ENCODE peak calls at places on chromosomes 16 and 17, in eight cellular contexts. One of them, this sample, is unnamed.

GRCh38 chr17:38420518-38420917 is 7.7 kb upstream of the ARHGAP23 start:
- DNase-seq in Daoy: no peak
- DNase-seq in stomach: no peak
- DNase-seq in neuronal stem cell: no peak
- DNase-seq in activated CD4-positive, alpha-beta T cell treated with anti-CD3 and anti-CD28 coated beads, Interleukin-2, amount 10 ng/mL, durations not matched to agents 7 days and 5 days: no peak
- DNase-seq in neural progenitor cell: no peak
- DNase-seq in natural killer cell: no peak
- DNase-seq in stimulated activated naive B cell treated with anti-CD40 and anti-IgM and Interleukin-4, amounts not matched to agents 10 μg/mL and 1 μg/mL and 100 μg/mL, for 72 hours: no peak
- DNase-seq in this sample: no peak

GRCh38 chr16:73204359-73205152 is 156.6 kb upstream of the ZFHX3 start:
- DNase-seq in Daoy: no peak
- DNase-seq in stomach: no peak
- DNase-seq in neuronal stem cell: no peak
- DNase-seq in activated CD4-positive, alpha-beta T cell treated with anti-CD3 and anti-CD28 coated beads, Interleukin-2, amount 10 ng/mL, durations not matched to agents 7 days and 5 days: no peak
- DNase-seq in neural progenitor cell: no peak
- DNase-seq in natural killer cell: no peak
- DNase-seq in stimulated activated naive B cell treated with anti-CD40 and anti-IgM and Interleukin-4, amounts not matched to agents 10 μg/mL and 1 μg/mL and 100 μg/mL, for 72 hours: no peak
- DNase-seq in this sample: no peak

GRCh38 chr17:32158870-32159585 is 16.7 kb downstream of the RHOT1 start:
- DNase-seq in Daoy: no peak
- DNase-seq in stomach: no peak
- DNase-seq in neuronal stem cell: no peak
- DNase-seq in activated CD4-positive, alpha-beta T cell treated with anti-CD3 and anti-CD28 coated beads, Interleukin-2, amount 10 ng/mL, durations not matched to agents 7 days and 5 days: no peak
- DNase-seq in neural progenitor cell: no peak
- DNase-seq in natural killer cell: no peak
- DNase-seq in stimulated activated naive B cell treated with anti-CD40 and anti-IgM and Interleukin-4, amounts not matched to agents 10 μg/mL and 1 μg/mL and 100 μg/mL, for 72 hours: no peak
- DNase-seq in this sample: no peak

GRCh38 chr17:32671891-32672290 is 185.1 kb downstream of the CDK5R1 start:
- DNase-seq in Daoy: no peak
- DNase-seq in stomach: peak
- DNase-seq in neuronal stem cell: no peak
- DNase-seq in activated CD4-positive, alpha-beta T cell treated with anti-CD3 and anti-CD28 coated beads, Interleukin-2, amount 10 ng/mL, durations not matched to agents 7 days and 5 days: no peak
- DNase-seq in neural progenitor cell: no peak
- DNase-seq in natural killer cell: no peak
- DNase-seq in stimulated activated naive B cell treated with anti-CD40 and anti-IgM and Interleukin-4, amounts not matched to agents 10 μg/mL and 1 μg/mL and 100 μg/mL, for 72 hours: no peak
- DNase-seq in this sample: no peak

GRCh38 chr17:46903762-46904672 is 18.9 kb upstream of the GOSR2 start:
- DNase-seq in Daoy: no peak
- DNase-seq in stomach: no peak
- DNase-seq in neuronal stem cell: no peak
- DNase-seq in activated CD4-positive, alpha-beta T cell treated with anti-CD3 and anti-CD28 coated beads, Interleukin-2, amount 10 ng/mL, durations not matched to agents 7 days and 5 days: no peak
- DNase-seq in neural progenitor cell: no peak
- DNase-seq in natural killer cell: no peak
- DNase-seq in stimulated activated naive B cell treated with anti-CD40 and anti-IgM and Interleukin-4, amounts not matched to agents 10 μg/mL and 1 μg/mL and 100 μg/mL, for 72 hours: no peak
- DNase-seq in this sample: no peak

GRCh38 chr16:52925143-52925542 is 127.6 kb downstream of the CHD9NB start:
- DNase-seq in Daoy: no peak
- DNase-seq in stomach: no peak
- DNase-seq in neuronal stem cell: no peak
- DNase-seq in activated CD4-positive, alpha-beta T cell treated with anti-CD3 and anti-CD28 coated beads, Interleukin-2, amount 10 ng/mL, durations not matched to agents 7 days and 5 days: no peak
- DNase-seq in neural progenitor cell: no peak
- DNase-seq in natural killer cell: no peak
- DNase-seq in stimulated activated naive B cell treated with anti-CD40 and anti-IgM and Interleukin-4, amounts not matched to agents 10 μg/mL and 1 μg/mL and 100 μg/mL, for 72 hours: no peak
- DNase-seq in this sample: no peak

GRCh38 chr17:1473841-1474240 is 17.8 kb upstream of the CRK start:
- DNase-seq in Daoy: no peak
- DNase-seq in stomach: no peak
- DNase-seq in neuronal stem cell: no peak
- DNase-seq in activated CD4-positive, alpha-beta T cell treated with anti-CD3 and anti-CD28 coated beads, Interleukin-2, amount 10 ng/mL, durations not matched to agents 7 days and 5 days: peak
- DNase-seq in neural progenitor cell: no peak
- DNase-seq in natural killer cell: no peak
- DNase-seq in stimulated activated naive B cell treated with anti-CD40 and anti-IgM and Interleukin-4, amounts not matched to agents 10 μg/mL and 1 μg/mL and 100 μg/mL, for 72 hours: peak
- DNase-seq in this sample: no peak

GRCh38 chr17:80652751-80653330 is 108.2 kb downstream of the RPTOR start:
- DNase-seq in Daoy: no peak
- DNase-seq in stomach: no peak
- DNase-seq in neuronal stem cell: no peak
- DNase-seq in activated CD4-positive, alpha-beta T cell treated with anti-CD3 and anti-CD28 coated beads, Interleukin-2, amount 10 ng/mL, durations not matched to agents 7 days and 5 days: no peak
- DNase-seq in neural progenitor cell: no peak
- DNase-seq in natural killer cell: no peak
- DNase-seq in stimulated activated naive B cell treated with anti-CD40 and anti-IgM and Interleukin-4, amounts not matched to agents 10 μg/mL and 1 μg/mL and 100 μg/mL, for 72 hours: no peak
- DNase-seq in this sample: no peak

GRCh38 chr17:74192950-74193781 is 10.3 kb upstream of the RPL38 start:
- DNase-seq in Daoy: peak
- DNase-seq in stomach: peak
- DNase-seq in neuronal stem cell: no peak
- DNase-seq in activated CD4-positive, alpha-beta T cell treated with anti-CD3 and anti-CD28 coated beads, Interleukin-2, amount 10 ng/mL, durations not matched to agents 7 days and 5 days: no peak
- DNase-seq in neural progenitor cell: no peak
- DNase-seq in natural killer cell: no peak
- DNase-seq in stimulated activated naive B cell treated with anti-CD40 and anti-IgM and Interleukin-4, amounts not matched to agents 10 μg/mL and 1 μg/mL and 100 μg/mL, for 72 hours: no peak
- DNase-seq in this sample: no peak

GRCh38 chr17:67492824-67493490 is 115.9 kb downstream of the PITPNC1 start:
- DNase-seq in Daoy: no peak
- DNase-seq in stomach: no peak
- DNase-seq in neuronal stem cell: no peak
- DNase-seq in activated CD4-positive, alpha-beta T cell treated with anti-CD3 and anti-CD28 coated beads, Interleukin-2, amount 10 ng/mL, durations not matched to agents 7 days and 5 days: no peak
- DNase-seq in neural progenitor cell: no peak
- DNase-seq in natural killer cell: no peak
- DNase-seq in stimulated activated naive B cell treated with anti-CD40 and anti-IgM and Interleukin-4, amounts not matched to agents 10 μg/mL and 1 μg/mL and 100 μg/mL, for 72 hours: no peak
- DNase-seq in this sample: no peak

GRCh38 chr16:78504391-78504945 is 405.0 kb downstream of the WWOX start:
- DNase-seq in Daoy: no peak
- DNase-seq in stomach: peak
- DNase-seq in neuronal stem cell: no peak
- DNase-seq in activated CD4-positive, alpha-beta T cell treated with anti-CD3 and anti-CD28 coated beads, Interleukin-2, amount 10 ng/mL, durations not matched to agents 7 days and 5 days: no peak
- DNase-seq in neural progenitor cell: no peak
- DNase-seq in natural killer cell: no peak
- DNase-seq in stimulated activated naive B cell treated with anti-CD40 and anti-IgM and Interleukin-4, amounts not matched to agents 10 μg/mL and 1 μg/mL and 100 μg/mL, for 72 hours: no peak
- DNase-seq in this sample: no peak

GRCh38 chr16:75271441-75272096 is 20.1 kb upstream of the BCAR1 start:
- DNase-seq in Daoy: no peak
- DNase-seq in stomach: no peak
- DNase-seq in neuronal stem cell: no peak
- DNase-seq in activated CD4-positive, alpha-beta T cell treated with anti-CD3 and anti-CD28 coated beads, Interleukin-2, amount 10 ng/mL, durations not matched to agents 7 days and 5 days: no peak
- DNase-seq in neural progenitor cell: no peak
- DNase-seq in natural killer cell: no peak
- DNase-seq in stimulated activated naive B cell treated with anti-CD40 and anti-IgM and Interleukin-4, amounts not matched to agents 10 μg/mL and 1 μg/mL and 100 μg/mL, for 72 hours: no peak
- DNase-seq in this sample: no peak

GRCh38 chr17:27323538-27324212 is 29.8 kb downstream of the WSB1 start:
- DNase-seq in Daoy: peak
- DNase-seq in stomach: peak
- DNase-seq in neuronal stem cell: no peak
- DNase-seq in activated CD4-positive, alpha-beta T cell treated with anti-CD3 and anti-CD28 coated beads, Interleukin-2, amount 10 ng/mL, durations not matched to agents 7 days and 5 days: no peak
- DNase-seq in neural progenitor cell: no peak
- DNase-seq in natural killer cell: no peak
- DNase-seq in stimulated activated naive B cell treated with anti-CD40 and anti-IgM and Interleukin-4, amounts not matched to agents 10 μg/mL and 1 μg/mL and 100 μg/mL, for 72 hours: no peak
- DNase-seq in this sample: no peak

GRCh38 chr17:45135978-45136791 is 698 bp downstream of the ACBD4 start:
- DNase-seq in Daoy: no peak
- DNase-seq in stomach: no peak
- DNase-seq in neuronal stem cell: no peak
- DNase-seq in activated CD4-positive, alpha-beta T cell treated with anti-CD3 and anti-CD28 coated beads, Interleukin-2, amount 10 ng/mL, durations not matched to agents 7 days and 5 days: no peak
- DNase-seq in neural progenitor cell: no peak
- DNase-seq in natural killer cell: no peak
- DNase-seq in stimulated activated naive B cell treated with anti-CD40 and anti-IgM and Interleukin-4, amounts not matched to agents 10 μg/mL and 1 μg/mL and 100 μg/mL, for 72 hours: no peak
- DNase-seq in this sample: no peak

GRCh38 chr16:28295213-28295612 is 2.9 kb downstream of the SBK1 start:
- DNase-seq in Daoy: no peak
- DNase-seq in stomach: no peak
- DNase-seq in neuronal stem cell: no peak
- DNase-seq in activated CD4-positive, alpha-beta T cell treated with anti-CD3 and anti-CD28 coated beads, Interleukin-2, amount 10 ng/mL, durations not matched to agents 7 days and 5 days: no peak
- DNase-seq in neural progenitor cell: no peak
- DNase-seq in natural killer cell: no peak
- DNase-seq in stimulated activated naive B cell treated with anti-CD40 and anti-IgM and Interleukin-4, amounts not matched to agents 10 μg/mL and 1 μg/mL and 100 μg/mL, for 72 hours: no peak
- DNase-seq in this sample: no peak

GRCh38 chr16:50523710-50524109 is 24.5 kb upstream of the NKD1 start:
- DNase-seq in Daoy: no peak
- DNase-seq in stomach: peak
- DNase-seq in neuronal stem cell: no peak
- DNase-seq in activated CD4-positive, alpha-beta T cell treated with anti-CD3 and anti-CD28 coated beads, Interleukin-2, amount 10 ng/mL, durations not matched to agents 7 days and 5 days: no peak
- DNase-seq in neural progenitor cell: no peak
- DNase-seq in natural killer cell: no peak
- DNase-seq in stimulated activated naive B cell treated with anti-CD40 and anti-IgM and Interleukin-4, amounts not matched to agents 10 μg/mL and 1 μg/mL and 100 μg/mL, for 72 hours: no peak
- DNase-seq in this sample: no peak

GRCh38 chr16:13110124-13110796 is 208.9 kb downstream of the SHISA9 start:
- DNase-seq in Daoy: no peak
- DNase-seq in stomach: no peak
- DNase-seq in neuronal stem cell: peak
- DNase-seq in activated CD4-positive, alpha-beta T cell treated with anti-CD3 and anti-CD28 coated beads, Interleukin-2, amount 10 ng/mL, durations not matched to agents 7 days and 5 days: no peak
- DNase-seq in neural progenitor cell: peak
- DNase-seq in natural killer cell: no peak
- DNase-seq in stimulated activated naive B cell treated with anti-CD40 and anti-IgM and Interleukin-4, amounts not matched to agents 10 μg/mL and 1 μg/mL and 100 μg/mL, for 72 hours: no peak
- DNase-seq in this sample: no peak

GRCh38 chr16:70433456-70434103 is 5.3 kb downstream of the ST3GAL2 start:
- DNase-seq in Daoy: peak
- DNase-seq in stomach: no peak
- DNase-seq in neuronal stem cell: no peak
- DNase-seq in activated CD4-positive, alpha-beta T cell treated with anti-CD3 and anti-CD28 coated beads, Interleukin-2, amount 10 ng/mL, durations not matched to agents 7 days and 5 days: no peak
- DNase-seq in neural progenitor cell: no peak
- DNase-seq in natural killer cell: no peak
- DNase-seq in stimulated activated naive B cell treated with anti-CD40 and anti-IgM and Interleukin-4, amounts not matched to agents 10 μg/mL and 1 μg/mL and 100 μg/mL, for 72 hours: no peak
- DNase-seq in this sample: no peak

GRCh38 chr16:12099451-12100123 is 123.1 kb downstream of the SNX29 start:
- DNase-seq in Daoy: no peak
- DNase-seq in stomach: no peak
- DNase-seq in neuronal stem cell: no peak
- DNase-seq in activated CD4-positive, alpha-beta T cell treated with anti-CD3 and anti-CD28 coated beads, Interleukin-2, amount 10 ng/mL, durations not matched to agents 7 days and 5 days: no peak
- DNase-seq in neural progenitor cell: no peak
- DNase-seq in natural killer cell: no peak
- DNase-seq in stimulated activated naive B cell treated with anti-CD40 and anti-IgM and Interleukin-4, amounts not matched to agents 10 μg/mL and 1 μg/mL and 100 μg/mL, for 72 hours: no peak
- DNase-seq in this sample: no peak

GRCh38 chr16:58377932-58378331 is 14.3 kb upstream of the GINS3 start:
- DNase-seq in Daoy: no peak
- DNase-seq in stomach: no peak
- DNase-seq in neuronal stem cell: no peak
- DNase-seq in activated CD4-positive, alpha-beta T cell treated with anti-CD3 and anti-CD28 coated beads, Interleukin-2, amount 10 ng/mL, durations not matched to agents 7 days and 5 days: no peak
- DNase-seq in neural progenitor cell: no peak
- DNase-seq in natural killer cell: no peak
- DNase-seq in stimulated activated naive B cell treated with anti-CD40 and anti-IgM and Interleukin-4, amounts not matched to agents 10 μg/mL and 1 μg/mL and 100 μg/mL, for 72 hours: no peak
- DNase-seq in this sample: no peak

GRCh38 chr17:49361129-49361901 is 735 bp downstream of the ZNF652 start:
- DNase-seq in Daoy: peak
- DNase-seq in stomach: peak
- DNase-seq in neuronal stem cell: no peak
- DNase-seq in activated CD4-positive, alpha-beta T cell treated with anti-CD3 and anti-CD28 coated beads, Interleukin-2, amount 10 ng/mL, durations not matched to agents 7 days and 5 days: peak
- DNase-seq in neural progenitor cell: no peak
- DNase-seq in natural killer cell: peak
- DNase-seq in stimulated activated naive B cell treated with anti-CD40 and anti-IgM and Interleukin-4, amounts not matched to agents 10 μg/mL and 1 μg/mL and 100 μg/mL, for 72 hours: peak
- DNase-seq in this sample: peak

GRCh38 chr16:49049191-49049590 is 232.4 kb downstream of the CBLN1 start:
- DNase-seq in Daoy: no peak
- DNase-seq in stomach: no peak
- DNase-seq in neuronal stem cell: no peak
- DNase-seq in activated CD4-positive, alpha-beta T cell treated with anti-CD3 and anti-CD28 coated beads, Interleukin-2, amount 10 ng/mL, durations not matched to agents 7 days and 5 days: no peak
- DNase-seq in neural progenitor cell: no peak
- DNase-seq in natural killer cell: no peak
- DNase-seq in stimulated activated naive B cell treated with anti-CD40 and anti-IgM and Interleukin-4, amounts not matched to agents 10 μg/mL and 1 μg/mL and 100 μg/mL, for 72 hours: no peak
- DNase-seq in this sample: no peak

GRCh38 chr16:88453621-88454314 is 688 bp downstream of the ZFPM1 start:
- DNase-seq in Daoy: peak
- DNase-seq in stomach: no peak
- DNase-seq in neuronal stem cell: no peak
- DNase-seq in activated CD4-positive, alpha-beta T cell treated with anti-CD3 and anti-CD28 coated beads, Interleukin-2, amount 10 ng/mL, durations not matched to agents 7 days and 5 days: peak
- DNase-seq in neural progenitor cell: peak
- DNase-seq in natural killer cell: peak
- DNase-seq in stimulated activated naive B cell treated with anti-CD40 and anti-IgM and Interleukin-4, amounts not matched to agents 10 μg/mL and 1 μg/mL and 100 μg/mL, for 72 hours: no peak
- DNase-seq in this sample: peak

GRCh38 chr17:15092762-15093161 is 172.4 kb downstream of the PMP22 start:
- DNase-seq in Daoy: peak
- DNase-seq in stomach: no peak
- DNase-seq in neuronal stem cell: no peak
- DNase-seq in activated CD4-positive, alpha-beta T cell treated with anti-CD3 and anti-CD28 coated beads, Interleukin-2, amount 10 ng/mL, durations not matched to agents 7 days and 5 days: no peak
- DNase-seq in neural progenitor cell: no peak
- DNase-seq in natural killer cell: no peak
- DNase-seq in stimulated activated naive B cell treated with anti-CD40 and anti-IgM and Interleukin-4, amounts not matched to agents 10 μg/mL and 1 μg/mL and 100 μg/mL, for 72 hours: no peak
- DNase-seq in this sample: no peak

GRCh38 chr17:50501054-50501453 is 7.2 kb upstream of the MYCBPAP start:
- DNase-seq in Daoy: no peak
- DNase-seq in stomach: peak
- DNase-seq in neuronal stem cell: no peak
- DNase-seq in activated CD4-positive, alpha-beta T cell treated with anti-CD3 and anti-CD28 coated beads, Interleukin-2, amount 10 ng/mL, durations not matched to agents 7 days and 5 days: peak
- DNase-seq in neural progenitor cell: no peak
- DNase-seq in natural killer cell: no peak
- DNase-seq in stimulated activated naive B cell treated with anti-CD40 and anti-IgM and Interleukin-4, amounts not matched to agents 10 μg/mL and 1 μg/mL and 100 μg/mL, for 72 hours: no peak
- DNase-seq in this sample: peak

GRCh38 chr17:17792143-17792550 is 44.6 kb downstream of the SREBF1 start:
- DNase-seq in Daoy: no peak
- DNase-seq in stomach: no peak
- DNase-seq in neuronal stem cell: no peak
- DNase-seq in activated CD4-positive, alpha-beta T cell treated with anti-CD3 and anti-CD28 coated beads, Interleukin-2, amount 10 ng/mL, durations not matched to agents 7 days and 5 days: no peak
- DNase-seq in neural progenitor cell: no peak
- DNase-seq in natural killer cell: no peak
- DNase-seq in stimulated activated naive B cell treated with anti-CD40 and anti-IgM and Interleukin-4, amounts not matched to agents 10 μg/mL and 1 μg/mL and 100 μg/mL, for 72 hours: no peak
- DNase-seq in this sample: no peak

GRCh38 chr17:77400445-77400870 is 259.7 kb downstream of the SEC14L1 start:
- DNase-seq in Daoy: peak
- DNase-seq in stomach: peak
- DNase-seq in neuronal stem cell: no peak
- DNase-seq in activated CD4-positive, alpha-beta T cell treated with anti-CD3 and anti-CD28 coated beads, Interleukin-2, amount 10 ng/mL, durations not matched to agents 7 days and 5 days: peak
- DNase-seq in neural progenitor cell: peak
- DNase-seq in natural killer cell: peak
- DNase-seq in stimulated activated naive B cell treated with anti-CD40 and anti-IgM and Interleukin-4, amounts not matched to agents 10 μg/mL and 1 μg/mL and 100 μg/mL, for 72 hours: peak
- DNase-seq in this sample: peak

GRCh38 chr16:30780549-30780948 is 6.5 kb downstream of the ZNF629 start:
- DNase-seq in Daoy: no peak
- DNase-seq in stomach: no peak
- DNase-seq in neuronal stem cell: no peak
- DNase-seq in activated CD4-positive, alpha-beta T cell treated with anti-CD3 and anti-CD28 coated beads, Interleukin-2, amount 10 ng/mL, durations not matched to agents 7 days and 5 days: no peak
- DNase-seq in neural progenitor cell: no peak
- DNase-seq in natural killer cell: no peak
- DNase-seq in stimulated activated naive B cell treated with anti-CD40 and anti-IgM and Interleukin-4, amounts not matched to agents 10 μg/mL and 1 μg/mL and 100 μg/mL, for 72 hours: no peak
- DNase-seq in this sample: no peak

GRCh38 chr16:4266372-4266771 is 6.5 kb downstream of the TFAP4 start:
- DNase-seq in Daoy: no peak
- DNase-seq in stomach: no peak
- DNase-seq in neuronal stem cell: no peak
- DNase-seq in activated CD4-positive, alpha-beta T cell treated with anti-CD3 and anti-CD28 coated beads, Interleukin-2, amount 10 ng/mL, durations not matched to agents 7 days and 5 days: no peak
- DNase-seq in neural progenitor cell: no peak
- DNase-seq in natural killer cell: no peak
- DNase-seq in stimulated activated naive B cell treated with anti-CD40 and anti-IgM and Interleukin-4, amounts not matched to agents 10 μg/mL and 1 μg/mL and 100 μg/mL, for 72 hours: no peak
- DNase-seq in this sample: no peak

GRCh38 chr16:2370725-2371124 is 30.2 kb upstream of the ABCA3 start:
- DNase-seq in Daoy: no peak
- DNase-seq in stomach: no peak
- DNase-seq in neuronal stem cell: no peak
- DNase-seq in activated CD4-positive, alpha-beta T cell treated with anti-CD3 and anti-CD28 coated beads, Interleukin-2, amount 10 ng/mL, durations not matched to agents 7 days and 5 days: no peak
- DNase-seq in neural progenitor cell: no peak
- DNase-seq in natural killer cell: no peak
- DNase-seq in stimulated activated naive B cell treated with anti-CD40 and anti-IgM and Interleukin-4, amounts not matched to agents 10 μg/mL and 1 μg/mL and 100 μg/mL, for 72 hours: no peak
- DNase-seq in this sample: no peak